ENCODE peak calls at places on chromosome 6, in five cellular contexts. H, P, U, I and M are unnamed samples.
A peak's percentile ranks its signal among the peaks of the same experiment; 100 is the strongest.

GRCh38 chr6:49269190-49269589 is 193.9 kb downstream of the MMUT start:
- DNase-seq in H (no peak), P (no peak), U (no peak), I (no peak), M (no peak)

GRCh38 chr6:106192824-106193223 is 106.7 kb downstream of the PRDM1 start:
- DNase-seq in H (no peak), P (no peak), U (no peak), I (no peak), M (no peak)

GRCh38 chr6:140071601-140072062 is 697.2 kb upstream of the CITED2 start:
- DNase-seq in H (no peak), P (no peak), U (no peak), I (no peak), M (no peak)

GRCh38 chr6:157313531-157314467 is 9.5 kb downstream of the TMEM242 start:
- DNase-seq in H (no peak), P (no peak), U (no peak), I (no peak), M (no peak)

GRCh38 chr6:31403283-31403989 is at the start of gene MICA:
- DNase-seq in H (no peak), P (peak; percentile 74), U (peak; percentile 94), I (peak; percentile 97), M (peak; percentile 92)

GRCh38 chr6:12060780-12061619 is 48.9 kb downstream of the HIVEP1 start:
- DNase-seq in H (no peak), P (peak; percentile 37), U (peak; percentile 82), I (peak; percentile 74), M (peak; percentile 58)

GRCh38 chr6:31922942-31923341 is 4.6 kb upstream of the C2 start:
- DNase-seq in H (no peak), P (no peak), U (no peak), I (no peak), M (no peak)

GRCh38 chr6:41582540-41582939 is 36.4 kb downstream of the FOXP4 start:
- DNase-seq in H (no peak), P (no peak), U (no peak), I (no peak), M (no peak)

GRCh38 chr6:169292340-169293124 is 38.9 kb upstream of the THBS2 start:
- DNase-seq in H (no peak), P (no peak), U (no peak), I (no peak), M (no peak)

GRCh38 chr6:125310994-125311649 is 9.4 kb upstream of the HDDC2 start:
- DNase-seq in H (no peak), P (no peak), U (no peak), I (no peak), M (peak; percentile 47)

GRCh38 chr6:1153696-1154245 is 158.1 kb upstream of the FOXQ1 start:
- DNase-seq in H (no peak), P (no peak), U (no peak), I (no peak), M (no peak)

GRCh38 chr6:1970151-1970561 is 275.2 kb downstream of the GMDS start:
- DNase-seq in H (no peak), P (no peak), U (no peak), I (no peak), M (no peak)

GRCh38 chr6:41335296-41335695 is at the start of gene NCR2:
- DNase-seq in H (no peak), P (no peak), U (no peak), I (no peak), M (no peak)

GRCh38 chr6:146110990-146111389 is 82.1 kb downstream of the GRM1 start:
- DNase-seq in H (no peak), P (no peak), U (no peak), I (no peak), M (no peak)

GRCh38 chr6:9646346-9647042 is 768.4 kb downstream of the TFAP2A start:
- DNase-seq in H (no peak), P (no peak), U (no peak), I (peak; percentile 71), M (peak; percentile 29)

GRCh38 chr6:131972761-131973160 is 21.6 kb upstream of the CCN2 start:
- DNase-seq in H (no peak), P (no peak), U (no peak), I (no peak), M (no peak)

GRCh38 chr6:138948028-138948427 is 40.0 kb downstream of the REPS1 start:
- DNase-seq in H (no peak), P (no peak), U (no peak), I (no peak), M (no peak)

GRCh38 chr6:43211960-43212359 is 17.3 kb downstream of the DNPH1 start:
- DNase-seq in H (no peak), P (no peak), U (no peak), I (no peak), M (no peak)

GRCh38 chr6:152669894-152670293 is 27.8 kb upstream of the MYCT1 start:
- DNase-seq in H (no peak), P (no peak), U (no peak), I (no peak), M (no peak)

GRCh38 chr6:55758156-55758942 is 117.0 kb downstream of the BMP5 start:
- DNase-seq in H (no peak), P (no peak), U (no peak), I (no peak), M (no peak)

GRCh38 chr6:74249658-74250057 is 553.7 kb downstream of the CD109 start:
- DNase-seq in H (no peak), P (no peak), U (no peak), I (no peak), M (no peak)

GRCh38 chr6:23245559-23245958 is 676.2 kb downstream of the HDGFL1 start:
- DNase-seq in H (no peak), P (no peak), U (no peak), I (no peak), M (no peak)

GRCh38 chr6:144469144-144469575 is 184.0 kb downstream of the UTRN start:
- DNase-seq in H (no peak), P (no peak), U (no peak), I (no peak), M (no peak)

GRCh38 chr6:18260448-18261106 is 3.8 kb downstream of the DEK start:
- DNase-seq in H (no peak), P (no peak), U (no peak), I (no peak), M (no peak)

GRCh38 chr6:80527552-80528052 is 421.1 kb downstream of the BCKDHB start:
- DNase-seq in H (no peak), P (no peak), U (no peak), I (no peak), M (no peak)

GRCh38 chr6:53539561-53539960 is 5.3 kb downstream of the GCLC start:
- DNase-seq in H (no peak), P (no peak), U (no peak), I (no peak), M (no peak)
- H3K4me1 ChIP-seq in H (peaks cover 54% of the 10 kb centered on the region), P (no peaks in the 10 kb centered on the region), U (no peaks in the 10 kb centered on the region), I (peaks cover 25% of the 10 kb centered on the region), M (peaks cover 32% of the 10 kb centered on the region)

DNA sequence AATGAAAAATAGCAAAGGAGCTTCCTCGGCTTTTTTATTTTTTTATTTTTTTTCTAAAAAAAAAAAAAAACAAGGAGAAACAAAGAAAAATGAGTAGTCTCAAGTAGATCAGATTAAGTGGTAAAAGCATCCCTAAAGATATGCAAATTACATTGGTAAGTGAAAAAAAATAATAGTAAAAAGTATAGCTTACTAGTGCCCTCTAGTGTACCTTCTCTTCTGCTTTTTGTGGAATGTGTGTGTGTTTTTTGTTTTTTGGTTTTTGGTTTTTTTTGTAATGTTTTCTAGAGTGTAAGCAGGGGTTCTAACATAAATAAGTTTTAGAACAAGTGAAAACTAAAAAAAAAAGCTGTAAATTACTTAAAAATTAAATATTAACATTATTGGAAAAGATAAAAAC is 1062.0 kb downstream of the HACE1 start:
- DNase-seq in H (no peak), P (no peak), U (no peak), I (no peak), M (no peak)
- TF ChIP-seq CTCF in H (no peak), P (no peak), U (no peak), I (no peak), M (no peak)

GRCh38 chr6:7546832-7547714 is 5.6 kb downstream of the DSP start:
- DNase-seq in H (no peak), P (no peak), U (peak; percentile 37), I (no peak), M (no peak)
- H3K4me1 ChIP-seq in H (peaks cover 10% of the 10 kb centered on the region), P (peaks cover 3% of the 10 kb centered on the region), U (peaks cover 7% of the 10 kb centered on the region), I (peaks cover 3% of the 10 kb centered on the region), M (peaks cover 8% of the 10 kb centered on the region)

DNA sequence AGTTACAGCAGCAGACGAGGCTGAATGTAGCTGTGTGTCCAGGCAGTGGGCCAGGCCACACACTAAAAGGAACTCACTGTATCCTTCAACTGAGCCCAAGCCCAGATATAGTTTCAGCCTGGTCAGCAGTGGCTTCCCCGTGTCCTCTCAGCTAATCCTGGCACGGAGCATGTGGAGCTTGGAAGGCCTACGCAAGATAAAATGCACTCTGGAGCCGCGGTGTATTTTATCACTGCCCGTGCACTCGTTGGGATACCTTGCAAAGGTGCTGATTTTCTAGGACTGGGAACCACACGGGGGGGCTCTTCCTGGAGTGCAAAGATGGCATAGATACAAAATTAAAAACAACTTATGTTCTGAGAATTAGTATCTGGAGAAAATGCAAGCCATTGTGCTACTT is 48.4 kb upstream of the IYD start:
- DNase-seq in H (no peak), P (no peak), U (no peak), I (peak; percentile 70), M (peak; percentile 79)
- TF ChIP-seq CTCF in H (no peak), P (no peak), U (no peak), I (no peak), M (no peak)